ENCODE peak calls at places on chromosome 18, in six cellular contexts. One of them, this sample, is unnamed.

GRCh38 chr18:79480171-79480981 is 84.6 kb downstream of the NFATC1 start:
- DNase-seq in SK-N-SH: no peak
- DNase-seq in dorsolateral prefrontal cortex: peak; percentile 35
- DNase-seq in ovary: peak; percentile 15
- DNase-seq in lung: no peak
- DNase-seq in prostate gland: no peak
- DNase-seq in this sample: no peak

GRCh38 chr18:48833701-48834394 is 116.9 kb downstream of the SMAD7 start:
- DNase-seq in dorsolateral prefrontal cortex: peak; percentile 35
- DNase-seq in lung: no peak
- DNase-seq in ovary: no peak
- DNase-seq in SK-N-SH: no peak
- DNase-seq in prostate gland: no peak
- DNase-seq in this sample: peak; percentile 41

GRCh38 chr18:56803076-56803475 is 151.9 kb downstream of the WDR7 start:
- DNase-seq in dorsolateral prefrontal cortex: no peak
- DNase-seq in SK-N-SH: no peak
- DNase-seq in lung: no peak
- DNase-seq in ovary: no peak
- DNase-seq in prostate gland: no peak
- DNase-seq in this sample: no peak

GRCh38 chr18:58361212-58361611 is 267.7 kb downstream of the ALPK2 start:
- DNase-seq in prostate gland: no peak
- DNase-seq in dorsolateral prefrontal cortex: no peak
- DNase-seq in SK-N-SH: no peak
- DNase-seq in lung: no peak
- DNase-seq in ovary: peak; percentile 28
- DNase-seq in this sample: no peak

GRCh38 chr18:73318732-73319479 is 451.1 kb upstream of the NETO1 start:
- DNase-seq in lung: no peak
- DNase-seq in dorsolateral prefrontal cortex: no peak
- DNase-seq in prostate gland: no peak
- DNase-seq in ovary: no peak
- DNase-seq in SK-N-SH: no peak
- DNase-seq in this sample: no peak

GRCh38 chr18:52237551-52237950 is 102.4 kb upstream of the DCC start:
- DNase-seq in SK-N-SH: no peak
- DNase-seq in dorsolateral prefrontal cortex: no peak
- DNase-seq in lung: no peak
- DNase-seq in ovary: no peak
- DNase-seq in prostate gland: no peak
- DNase-seq in this sample: no peak

GRCh38 chr18:46414863-46415262 is 242.2 kb downstream of the LOXHD1 start:
- DNase-seq in dorsolateral prefrontal cortex: no peak
- DNase-seq in SK-N-SH: peak; percentile 57
- DNase-seq in ovary: no peak
- DNase-seq in lung: no peak
- DNase-seq in prostate gland: no peak
- DNase-seq in this sample: no peak

GRCh38 chr18:35577045-35577848 is 4.3 kb upstream of the GALNT1 start:
- DNase-seq in ovary: no peak
- DNase-seq in lung: no peak
- DNase-seq in SK-N-SH: no peak
- DNase-seq in prostate gland: no peak
- DNase-seq in dorsolateral prefrontal cortex: no peak
- DNase-seq in this sample: no peak

GRCh38 chr18:24490545-24490944 is 30.1 kb downstream of the HRH4 start:
- DNase-seq in ovary: no peak
- DNase-seq in prostate gland: no peak
- DNase-seq in lung: no peak
- DNase-seq in dorsolateral prefrontal cortex: no peak
- DNase-seq in SK-N-SH: peak; percentile 12
- DNase-seq in this sample: no peak

GRCh38 chr18:63173983-63174382 is 145.6 kb downstream of the BCL2 start:
- DNase-seq in ovary: no peak
- DNase-seq in prostate gland: no peak
- DNase-seq in SK-N-SH: no peak
- DNase-seq in dorsolateral prefrontal cortex: no peak
- DNase-seq in lung: no peak
- DNase-seq in this sample: no peak

GRCh38 chr18:24341361-24341760 is 56.3 kb downstream of the OSBPL1A start:
- DNase-seq in ovary: no peak
- DNase-seq in dorsolateral prefrontal cortex: no peak
- DNase-seq in SK-N-SH: no peak
- DNase-seq in lung: no peak
- DNase-seq in prostate gland: no peak
- DNase-seq in this sample: no peak

GRCh38 chr18:10135302-10135926 is 221.6 kb downstream of the VAPA start:
- DNase-seq in lung: no peak
- DNase-seq in prostate gland: no peak
- DNase-seq in ovary: no peak
- DNase-seq in SK-N-SH: no peak
- DNase-seq in dorsolateral prefrontal cortex: no peak
- DNase-seq in this sample: no peak

GRCh38 chr18:11719621-11720020 is 30.6 kb downstream of the GNAL start:
- DNase-seq in SK-N-SH: no peak
- DNase-seq in dorsolateral prefrontal cortex: no peak
- DNase-seq in ovary: no peak
- DNase-seq in lung: no peak
- DNase-seq in prostate gland: no peak
- DNase-seq in this sample: no peak

GRCh38 chr18:48293954-48294893 is 115.0 kb downstream of the ZBTB7C start:
- DNase-seq in SK-N-SH: peak; percentile 70
- DNase-seq in prostate gland: no peak
- DNase-seq in lung: peak; percentile 27
- DNase-seq in dorsolateral prefrontal cortex: peak; percentile 39
- DNase-seq in ovary: no peak
- DNase-seq in this sample: no peak

GRCh38 chr18:36157441-36157840 is 27.7 kb downstream of the ELP2 start:
- DNase-seq in lung: no peak
- DNase-seq in prostate gland: no peak
- DNase-seq in dorsolateral prefrontal cortex: no peak
- DNase-seq in SK-N-SH: no peak
- DNase-seq in ovary: no peak
- DNase-seq in this sample: no peak

GRCh38 chr18:36354989-36355388 is 57.5 kb downstream of the FHOD3 start:
- DNase-seq in SK-N-SH: no peak
- DNase-seq in prostate gland: no peak
- DNase-seq in ovary: no peak
- DNase-seq in dorsolateral prefrontal cortex: no peak
- DNase-seq in lung: no peak
- DNase-seq in this sample: no peak

GRCh38 chr18:69916412-69916811 is 31.3 kb downstream of the CD226 start:
- DNase-seq in ovary: no peak
- DNase-seq in prostate gland: no peak
- DNase-seq in lung: no peak
- DNase-seq in dorsolateral prefrontal cortex: no peak
- DNase-seq in SK-N-SH: no peak
- DNase-seq in this sample: no peak

GRCh38 chr18:10147752-10148151 is 233.9 kb downstream of the VAPA start:
- DNase-seq in prostate gland: no peak
- DNase-seq in ovary: no peak
- DNase-seq in lung: no peak
- DNase-seq in dorsolateral prefrontal cortex: no peak
- DNase-seq in SK-N-SH: no peak
- DNase-seq in this sample: no peak

GRCh38 chr18:60624207-60624606 is 251.6 kb upstream of the MC4R start:
- DNase-seq in dorsolateral prefrontal cortex: no peak
- DNase-seq in SK-N-SH: peak; percentile 52
- DNase-seq in lung: no peak
- DNase-seq in ovary: no peak
- DNase-seq in prostate gland: no peak
- DNase-seq in this sample: no peak
- H3K27ac ChIP-seq in dorsolateral prefrontal cortex: no peak overlapping the region
- H3K27ac ChIP-seq in SK-N-SH: no peak overlapping the region
- H3K27ac ChIP-seq in lung: no peak overlapping the region
- H3K27ac ChIP-seq in ovary: no peak overlapping the region
- H3K27ac ChIP-seq in prostate gland: no peak overlapping the region
- H3K27ac ChIP-seq in this sample: no peak overlapping the region

GRCh38 chr18:22167091-22167470 is 2.3 kb upstream of the GATA6 start:
- DNase-seq in lung: no peak
- DNase-seq in SK-N-SH: no peak
- DNase-seq in ovary: peak; percentile 49
- DNase-seq in prostate gland: no peak
- DNase-seq in dorsolateral prefrontal cortex: no peak
- DNase-seq in this sample: peak; percentile 37

GRCh38 chr18:22169011-22169888 is at the start of gene GATA6:
- DNase-seq in ovary: peak; percentile 96
- DNase-seq in lung: peak; percentile 94
- DNase-seq in dorsolateral prefrontal cortex: no peak
- DNase-seq in SK-N-SH: peak; percentile 69
- DNase-seq in prostate gland: peak; percentile 81
- DNase-seq in this sample: peak; percentile 97

GRCh38 chr18:22167471-22168151 is 1.8 kb upstream of the GATA6 start:
- DNase-seq in dorsolateral prefrontal cortex: no peak
- DNase-seq in SK-N-SH: peak; percentile 40
- DNase-seq in lung: no peak
- DNase-seq in prostate gland: no peak
- DNase-seq in ovary: peak; percentile 66
- DNase-seq in this sample: peak; percentile 67

GRCh38 chr18:22169889-22170420 is 566 bp downstream of the GATA6 start:
- DNase-seq in lung: no peak
- DNase-seq in SK-N-SH: peak; percentile 32
- DNase-seq in prostate gland: no peak
- DNase-seq in dorsolateral prefrontal cortex: no peak
- DNase-seq in ovary: peak; percentile 64
- DNase-seq in this sample: peak; percentile 80

GRCh38 chr18:22168360-22168921 is 948 bp upstream of the GATA6 start:
- DNase-seq in prostate gland: no peak
- DNase-seq in SK-N-SH: peak; percentile 41
- DNase-seq in dorsolateral prefrontal cortex: no peak
- DNase-seq in lung: no peak
- DNase-seq in ovary: peak; percentile 53
- DNase-seq in this sample: peak; percentile 75
- H3K27ac ChIP-seq in prostate gland: no peak overlapping the region
- H3K27ac ChIP-seq in SK-N-SH: no peak overlapping the region
- H3K27ac ChIP-seq in dorsolateral prefrontal cortex: no peak overlapping the region
- H3K27ac ChIP-seq in lung: peak overlapping the region; percentile 83
- H3K27ac ChIP-seq in ovary: peak overlapping the region; percentile 85
- H3K27ac ChIP-seq in this sample: peak overlapping the region; percentile 95

GRCh38 chr18:23239885-23240608 is 104.8 kb downstream of the CABLES1 start:
- DNase-seq in dorsolateral prefrontal cortex: no peak
- DNase-seq in SK-N-SH: peak; percentile 49
- DNase-seq in prostate gland: no peak
- DNase-seq in lung: no peak
- DNase-seq in ovary: no peak
- DNase-seq in this sample: no peak

GRCh38 chr18:23238152-23238531 is 102.9 kb downstream of the CABLES1 start:
- DNase-seq in prostate gland: peak; percentile 49
- DNase-seq in dorsolateral prefrontal cortex: no peak
- DNase-seq in ovary: peak; percentile 50
- DNase-seq in lung: peak; percentile 76
- DNase-seq in SK-N-SH: no peak
- DNase-seq in this sample: peak; percentile 82

GRCh38 chr18:23239350-23239692 is 104.0 kb downstream of the CABLES1 start:
- DNase-seq in SK-N-SH: no peak
- DNase-seq in lung: no peak
- DNase-seq in prostate gland: no peak
- DNase-seq in ovary: no peak
- DNase-seq in dorsolateral prefrontal cortex: no peak
- DNase-seq in this sample: no peak

GRCh38 chr18:23237524-23238151 is 102.4 kb downstream of the CABLES1 start:
- DNase-seq in ovary: peak; percentile 53
- DNase-seq in prostate gland: peak; percentile 12
- DNase-seq in lung: peak; percentile 59
- DNase-seq in dorsolateral prefrontal cortex: peak; percentile 62
- DNase-seq in SK-N-SH: no peak
- DNase-seq in this sample: peak; percentile 76

GRCh38 chr18:23238651-23239349 is 103.5 kb downstream of the CABLES1 start:
- DNase-seq in ovary: no peak
- DNase-seq in dorsolateral prefrontal cortex: no peak
- DNase-seq in lung: no peak
- DNase-seq in prostate gland: no peak
- DNase-seq in SK-N-SH: no peak
- DNase-seq in this sample: no peak
- H3K27ac ChIP-seq in ovary: no peak overlapping the region
- H3K27ac ChIP-seq in dorsolateral prefrontal cortex: no peak overlapping the region
- H3K27ac ChIP-seq in lung: peak overlapping the region; percentile 69
- H3K27ac ChIP-seq in prostate gland: peak overlapping the region; percentile 74
- H3K27ac ChIP-seq in SK-N-SH: no peak overlapping the region
- H3K27ac ChIP-seq in this sample: peak overlapping the region; percentile 82

GRCh38 chr18:8705280-8705940 is at the start of gene MTCL1:
- DNase-seq in ovary: peak; percentile 32
- DNase-seq in prostate gland: peak; percentile 32
- DNase-seq in SK-N-SH: peak; percentile 89
- DNase-seq in lung: peak; percentile 35
- DNase-seq in dorsolateral prefrontal cortex: no peak
- DNase-seq in this sample: peak; percentile 37

GRCh38 chr18:8703181-8703638 is 2.1 kb upstream of the MTCL1 start:
- DNase-seq in lung: no peak
- DNase-seq in ovary: no peak
- DNase-seq in dorsolateral prefrontal cortex: no peak
- DNase-seq in SK-N-SH: no peak
- DNase-seq in prostate gland: no peak
- DNase-seq in this sample: no peak

GRCh38 chr18:8702668-8703067 is 2.7 kb upstream of the MTCL1 start:
- DNase-seq in prostate gland: no peak
- DNase-seq in dorsolateral prefrontal cortex: no peak
- DNase-seq in ovary: no peak
- DNase-seq in lung: no peak
- DNase-seq in SK-N-SH: no peak
- DNase-seq in this sample: no peak

GRCh38 chr18:8704361-8705279 is 736 bp upstream of the MTCL1 start:
- DNase-seq in ovary: peak; percentile 87
- DNase-seq in prostate gland: peak; percentile 88
- DNase-seq in lung: peak; percentile 86
- DNase-seq in SK-N-SH: peak; percentile 99
- DNase-seq in dorsolateral prefrontal cortex: peak; percentile 90
- DNase-seq in this sample: peak; percentile 86

GRCh38 chr18:8703781-8704301 is 1.5 kb upstream of the MTCL1 start:
- DNase-seq in SK-N-SH: no peak
- DNase-seq in prostate gland: no peak
- DNase-seq in lung: no peak
- DNase-seq in ovary: no peak
- DNase-seq in dorsolateral prefrontal cortex: no peak
- DNase-seq in this sample: peak; percentile 33
- H3K27ac ChIP-seq in SK-N-SH: peak overlapping the region; percentile 86
- H3K27ac ChIP-seq in prostate gland: peak overlapping the region; percentile 88
- H3K27ac ChIP-seq in lung: peak overlapping the region; percentile 75
- H3K27ac ChIP-seq in ovary: no peak overlapping the region
- H3K27ac ChIP-seq in dorsolateral prefrontal cortex: peak overlapping the region; percentile 83
- H3K27ac ChIP-seq in this sample: peak overlapping the region; percentile 82

DNA sequence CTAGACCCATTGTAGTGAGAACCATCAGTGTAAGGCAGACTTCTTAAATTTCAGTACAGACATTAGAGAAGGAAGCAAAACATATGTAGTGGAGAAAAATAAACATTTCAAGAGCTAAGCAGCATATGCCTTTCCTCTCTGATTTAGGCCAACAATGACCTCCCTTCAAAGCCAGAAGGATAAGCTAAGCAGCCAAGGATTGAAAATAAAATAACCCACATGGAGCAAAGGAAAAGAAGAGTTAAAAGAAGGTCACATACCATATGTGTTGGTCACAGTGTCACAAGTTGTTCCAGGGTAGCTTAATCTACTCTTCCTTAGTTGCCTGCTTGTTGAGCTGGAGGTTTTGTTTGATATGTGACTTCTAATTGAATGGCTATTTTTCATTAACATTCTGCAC is 15.6 kb upstream of the LAMA1 start:
- DNase-seq in prostate gland: no peak
- DNase-seq in SK-N-SH: no peak
- DNase-seq in lung: no peak
- DNase-seq in dorsolateral prefrontal cortex: no peak
- DNase-seq in ovary: no peak
- DNase-seq in this sample: no peak
- H3K27ac ChIP-seq in prostate gland: no peak overlapping the region
- H3K27ac ChIP-seq in SK-N-SH: no peak overlapping the region
- H3K27ac ChIP-seq in lung: no peak overlapping the region
- H3K27ac ChIP-seq in dorsolateral prefrontal cortex: no peak overlapping the region
- H3K27ac ChIP-seq in ovary: no peak overlapping the region
- H3K27ac ChIP-seq in this sample: no peak overlapping the region

This sample was measured in small intestine.